ENCODE peak calls at places on chromosome 2, in five cellular contexts. L is HCT116, X is HL-60, A is SK-N-MC, N is spleen. O is an unnamed sample.

GRCh38 chr2:215138466-215138865 is at the start of gene ABCA12:
- DNase-seq in L (peak; percentile 4), X (no peak), A (no peak), N (no peak), O (no peak)

GRCh38 chr2:2586068-2586776 is 255.1 kb upstream of the MYT1L start:
- DNase-seq in L (no peak), X (no peak), A (no peak), N (no peak), O (no peak)

GRCh38 chr2:54461251-54461650 is 5.1 kb downstream of the SPTBN1 start:
- DNase-seq in L (no peak), X (no peak), A (no peak), N (no peak), O (no peak)

GRCh38 chr2:73984203-73984921 is at the start of gene TET3:
- DNase-seq in L (no peak), X (no peak), A (no peak), N (peak; percentile 95), O (peak; percentile 68)

GRCh38 chr2:228600265-228600664 is 418.8 kb upstream of the SPHKAP start:
- DNase-seq in L (no peak), X (no peak), A (no peak), N (no peak), O (no peak)

GRCh38 chr2:215556979-215557378 is 121.1 kb upstream of the FN1 start:
- DNase-seq in L (no peak), X (no peak), A (no peak), N (no peak), O (no peak)

GRCh38 chr2:65055427-65056214 is 595 bp upstream of the CEP68 start:
- DNase-seq in L (no peak), X (no peak), A (no peak), N (peak; percentile 95), O (peak; percentile 77)

GRCh38 chr2:7646661-7647060 is 729.4 kb downstream of the RNF144A start:
- DNase-seq in L (no peak), X (no peak), A (no peak), N (no peak), O (no peak)

GRCh38 chr2:129923265-129924141 is 56.0 kb upstream of the RAB6C start:
- DNase-seq in L (peak; percentile 35), X (peak; percentile 4), A (peak; percentile 14), N (no peak), O (no peak)

GRCh38 chr2:58834404-58834803 is 593.3 kb upstream of the FANCL start:
- DNase-seq in L (no peak), X (no peak), A (no peak), N (no peak), O (no peak)

GRCh38 chr2:43812005-43812404 is 26.6 kb downstream of the ABCG5 start:
- DNase-seq in L (no peak), X (no peak), A (no peak), N (no peak), O (no peak)

GRCh38 chr2:220504890-220505564 is 877.6 kb downstream of the SLC4A3 start:
- DNase-seq in L (no peak), X (no peak), A (no peak), N (no peak), O (no peak)

GRCh38 chr2:8645176-8645831 is 36.6 kb upstream of the ID2 start:
- DNase-seq in L (no peak), X (no peak), A (no peak), N (peak; percentile 76), O (no peak)

GRCh38 chr2:55102056-55102812 is 52.0 kb upstream of the RTN4 start:
- DNase-seq in L (no peak), X (no peak), A (no peak), N (no peak), O (no peak)

GRCh38 chr2:133674066-133674432 is 105.8 kb upstream of the NCKAP5 start:
- DNase-seq in L (no peak), X (no peak), A (no peak), N (no peak), O (no peak)

GRCh38 chr2:207217442-207217841 is 51.7 kb upstream of the KLF7 start:
- DNase-seq in L (no peak), X (no peak), A (no peak), N (no peak), O (no peak)

GRCh38 chr2:222722327-222722946 is 51.0 kb downstream of the MOGAT1 start:
- DNase-seq in L (no peak), X (no peak), A (peak; percentile 86), N (no peak), O (no peak)

GRCh38 chr2:237662671-237663093 is 35.3 kb downstream of the LRRFIP1 start:
- DNase-seq in L (peak; percentile 61), X (peak; percentile 71), A (peak; percentile 58), N (peak; percentile 85), O (peak; percentile 94)

GRCh38 chr2:163878718-163879117 is 142.9 kb upstream of the FIGN start:
- DNase-seq in L (peak; percentile 12), X (no peak), A (no peak), N (no peak), O (no peak)

GRCh38 chr2:181313845-181314244 is 143.3 kb upstream of the ITGA4 start:
- DNase-seq in L (no peak), X (no peak), A (no peak), N (no peak), O (no peak)

GRCh38 chr2:45283764-45284620 is 274.7 kb upstream of the SIX2 start:
- DNase-seq in L (peak; percentile 23), X (no peak), A (no peak), N (no peak), O (no peak)

GRCh38 chr2:217054791-217055190 is 194.9 kb upstream of the TNP1 start:
- DNase-seq in L (no peak), X (no peak), A (no peak), N (no peak), O (no peak)

GRCh38 chr2:167292430-167293171 is 404.3 kb downstream of the XIRP2 start:
- DNase-seq in L (peak; percentile 52), X (no peak), A (no peak), N (peak; percentile 90), O (peak; percentile 89)
- TF ChIP-seq POLR2AphosphoS5 in L (peak; percentile 61), X (no peak), A (peak; percentile 73), N (peak; percentile 79), O (peak; percentile 79)

GRCh38 chr2:20524412-20525040 is 77.7 kb downstream of the RHOB start:
- DNase-seq in L (no peak), X (no peak), A (no peak), N (no peak), O (peak; percentile 22)

GRCh38 chr2:20526666-20527065 is 79.8 kb downstream of the RHOB start:
- DNase-seq in L (no peak), X (no peak), A (no peak), N (no peak), O (no peak)

GRCh38 chr2:20523798-20524197 is 76.9 kb downstream of the RHOB start:
- DNase-seq in L (no peak), X (no peak), A (no peak), N (no peak), O (no peak)

GRCh38 chr2:20526146-20526545 is 79.3 kb downstream of the RHOB start:
- DNase-seq in L (no peak), X (no peak), A (no peak), N (no peak), O (no peak)

DNA sequence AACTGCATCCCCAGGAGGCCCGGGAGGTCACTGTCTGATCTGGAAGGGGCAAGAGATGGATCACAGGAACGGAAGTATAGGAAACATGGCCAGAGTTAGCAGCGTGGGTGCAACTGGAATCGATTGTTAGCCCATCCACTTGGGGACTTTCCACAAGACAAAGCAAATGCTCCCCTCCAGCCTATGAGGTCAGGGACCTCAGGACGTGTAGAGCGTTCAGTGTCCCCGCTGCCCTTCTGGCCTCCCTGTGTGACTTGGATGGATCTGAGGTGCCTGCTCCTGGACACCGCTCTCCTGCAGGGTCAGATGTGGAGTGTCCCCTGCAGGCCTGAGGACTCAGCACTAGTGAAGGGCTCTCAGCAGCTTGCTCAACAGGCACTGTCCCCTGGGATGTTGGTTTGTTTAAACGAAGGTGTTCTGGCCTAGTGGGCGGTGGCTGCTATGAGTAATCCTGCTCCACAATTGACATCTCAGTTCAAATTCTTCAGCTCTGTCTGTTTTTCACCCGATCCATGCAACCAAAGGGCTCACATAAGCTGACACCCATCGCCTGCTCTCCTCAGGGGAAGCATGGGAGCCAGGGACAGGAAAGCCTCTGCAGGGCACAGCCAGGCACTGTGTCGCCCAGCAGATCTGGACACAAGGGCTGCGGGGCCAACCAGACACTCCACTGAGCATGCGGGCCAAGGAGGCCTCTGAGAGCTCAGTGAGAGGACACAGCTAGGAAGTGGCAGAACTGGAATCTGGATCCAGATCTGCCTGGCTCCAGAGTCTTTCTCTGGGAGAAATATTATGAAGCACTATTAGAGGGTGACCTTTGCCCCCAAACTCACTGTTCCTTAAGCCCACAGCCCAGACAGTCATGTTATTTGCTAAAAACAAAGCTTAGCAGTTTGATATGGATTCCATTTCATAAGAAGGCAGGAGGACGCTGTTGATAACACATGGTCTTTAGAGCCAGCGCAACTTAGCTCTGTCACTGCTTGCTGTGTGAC is 78.5 kb downstream of the RHOB start:
- DNase-seq in L (no peak), X (no peak), A (no peak), N (no peak), O (peak; percentile 21)
- H3K4me3 ChIP-seq in L (no peak overlapping the region), X (no peak overlapping the region), A (no peak overlapping the region), N (no peak overlapping the region), O (no peak overlapping the region)

DNA sequence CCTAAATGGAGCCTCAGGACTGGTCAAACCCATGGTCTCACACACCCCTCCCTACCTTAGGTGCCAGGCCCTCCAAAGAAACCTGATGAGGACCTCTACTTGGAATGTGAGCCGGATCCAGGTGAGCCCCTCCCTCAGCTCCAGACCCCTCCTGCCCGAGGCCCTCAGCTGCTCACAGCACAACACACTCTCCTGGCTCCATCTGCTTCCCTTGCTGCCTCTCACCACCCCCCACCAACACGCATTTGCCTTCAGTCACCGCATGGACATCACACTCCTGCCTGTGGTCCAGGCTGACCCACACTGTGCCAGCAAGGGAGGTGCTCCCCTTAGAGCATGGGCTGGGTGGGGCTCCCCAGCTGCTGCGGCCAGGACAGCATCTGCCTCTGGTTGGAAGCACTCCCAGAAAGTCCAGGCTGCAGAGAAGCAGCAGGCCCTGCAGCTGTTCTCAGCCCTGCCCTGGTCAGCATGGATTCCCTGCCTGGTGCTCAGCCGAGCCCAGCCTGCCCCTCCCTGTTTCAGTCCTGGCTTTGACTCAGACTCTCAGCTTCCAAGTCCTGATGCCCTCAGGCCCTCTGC is 15.1 kb downstream of the SH2D6 start:
- DNase-seq in L (no peak), X (no peak), A (no peak), N (no peak), O (peak; percentile 79)
- TF ChIP-seq POLR2AphosphoS5 in L (no peak), X (no peak), A (no peak), N (peak; percentile 55), O (peak; percentile 95)

GRCh38 chr2:161172901-161173540 is 12.8 kb downstream of the TANK start:
- DNase-seq in L (no peak), X (no peak), A (no peak), N (no peak), O (no peak)

GRCh38 chr2:161170917-161171594 is 10.8 kb downstream of the TANK start:
- DNase-seq in L (no peak), X (no peak), A (no peak), N (no peak), O (no peak)

GRCh38 chr2:161173541-161174194 is 13.4 kb downstream of the TANK start:
- DNase-seq in L (no peak), X (no peak), A (no peak), N (no peak), O (no peak)

GRCh38 chr2:161170377-161170776 is 10.1 kb downstream of the TANK start:
- DNase-seq in L (no peak), X (no peak), A (no peak), N (no peak), O (no peak)

DNA sequence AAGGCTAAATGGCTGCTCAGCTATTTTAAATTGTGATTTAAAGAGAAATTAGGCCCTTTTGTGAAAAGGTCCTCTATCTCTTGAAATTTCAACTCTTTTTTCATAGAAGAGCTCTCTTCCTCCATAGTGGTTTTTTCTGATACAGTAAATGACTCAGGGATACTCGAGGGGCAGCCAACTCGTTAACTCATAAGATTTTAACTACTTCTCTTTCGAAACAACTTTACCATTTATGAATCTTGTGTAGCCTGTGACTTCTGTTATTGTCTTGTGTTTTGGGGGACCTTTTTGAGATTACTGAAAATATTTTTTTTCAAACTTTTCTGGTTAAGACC is 11.3 kb downstream of the TANK start:
- DNase-seq in L (no peak), X (no peak), A (no peak), N (no peak), O (no peak)
- H3K4me3 ChIP-seq in L (no peak overlapping the region), X (no peak overlapping the region), A (peak overlapping the region; percentile 58), N (no peak overlapping the region), O (no peak overlapping the region)